ENCODE peak calls at places on chromosomes 4 and X, in seven cellular contexts. P, X, Q, N, F, O and J are unnamed samples.

GRCh38 chr4:76723373-76723772 is 174.6 kb downstream of the SOWAHB start:
- DNase-seq in P (no peak), O (no peak), F (no peak), Q (no peak), X (no peak), N (no peak), J (peak)

GRCh38 chr4:106062452-106062875 is 167.2 kb downstream of the NPNT start:
- DNase-seq in X (no peak), P (no peak), Q (no peak), O (no peak), F (no peak), N (no peak), J (peak)

GRCh38 chr4:180285796-180286195 is 1957.4 kb upstream of the TENM3 start:
- DNase-seq in X (no peak), O (no peak), N (no peak), F (no peak), P (no peak), Q (no peak), J (no peak)

GRCh38 chr4:104901438-104901837 is 245.2 kb upstream of the TET2 start:
- DNase-seq in O (peak), F (no peak), X (no peak), P (no peak), Q (no peak), N (no peak), J (peak)

GRCh38 chr4:74640111-74640903 is 154.0 kb downstream of the BTC start:
- DNase-seq in X (no peak), N (no peak), O (no peak), P (no peak), Q (no peak), F (no peak), J (peak)

GRCh38 chr4:140048419-140049022 is 105.5 kb downstream of the MAML3 start:
- DNase-seq in X (no peak), P (no peak), Q (no peak), F (no peak), O (no peak), N (no peak), J (no peak)

GRCh38 chr4:5711479-5712184 is 631 bp downstream of the EVC start:
- DNase-seq in F (no peak), Q (no peak), X (no peak), O (peak), N (no peak), P (peak), J (peak)

GRCh38 chrX:24259544-24260240 is 54.2 kb downstream of the SUPT20HL2 start:
- DNase-seq in N (no peak), O (no peak), X (no peak), P (no peak), Q (no peak), F (no peak), J (peak)

GRCh38 chr4:43556262-43556661 is 663.7 kb downstream of the GRXCR1 start:
- DNase-seq in O (no peak), P (no peak), X (no peak), F (no peak), Q (no peak), N (no peak), J (no peak)

GRCh38 chr4:8589831-8590545 is 2.6 kb upstream of the CPZ start:
- DNase-seq in F (no peak), P (no peak), N (no peak), O (no peak), Q (no peak), X (no peak), J (no peak)

GRCh38 chr4:145437466-145437865 is 44.2 kb upstream of the SMAD1 start:
- DNase-seq in O (no peak), X (no peak), P (no peak), N (no peak), F (no peak), Q (no peak), J (no peak)

GRCh38 chr4:610411-611261 is 14.7 kb upstream of the PDE6B start:
- DNase-seq in Q (no peak), O (no peak), X (no peak), F (no peak), P (no peak), N (no peak), J (peak)

GRCh38 chrX:150762258-150762867 is 69.2 kb downstream of the MTMR1 start:
- DNase-seq in Q (peak), X (no peak), F (no peak), N (no peak), P (no peak), O (no peak), J (no peak)

GRCh38 chr4:138996090-138996489 is 19.5 kb upstream of the NOCT start:
- DNase-seq in Q (no peak), O (no peak), F (no peak), X (no peak), N (no peak), P (no peak), J (no peak)

GRCh38 chrX:67893931-67894330 is 350.1 kb downstream of the AR start:
- DNase-seq in O (no peak), X (no peak), P (no peak), Q (no peak), F (no peak), N (no peak), J (no peak)

GRCh38 chr4:761739-762138 is 56.1 kb downstream of the PCGF3 start:
- DNase-seq in O (no peak), P (no peak), X (no peak), F (no peak), Q (no peak), N (no peak), J (no peak)

GRCh38 chr4:92451792-92452191 is 148.0 kb downstream of the GRID2 start:
- DNase-seq in O (no peak), X (no peak), N (no peak), F (no peak), P (no peak), Q (no peak), J (no peak)

GRCh38 chr4:96092151-96092705 is 252.3 kb downstream of the PDHA2 start:
- DNase-seq in O (no peak), P (no peak), Q (no peak), N (no peak), X (no peak), F (no peak), J (no peak)

GRCh38 chr4:72767903-72768817 is 199.1 kb upstream of the ADAMTS3 start:
- DNase-seq in X (no peak), F (no peak), Q (no peak), P (no peak), N (no peak), O (no peak), J (peak)

GRCh38 chr4:109009909-109010308 is 247.1 kb upstream of the ETNPPL start:
- DNase-seq in N (no peak), X (no peak), Q (no peak), P (no peak), F (no peak), O (no peak), J (peak)

GRCh38 chr4:119087656-119088055 is 48.0 kb upstream of the MYOZ2 start:
- DNase-seq in X (no peak), F (no peak), P (no peak), N (no peak), O (no peak), Q (no peak), J (no peak)

GRCh38 chrX:48045410-48046311 is 25.8 kb downstream of the ZNF630 start:
- DNase-seq in Q (no peak), O (no peak), N (no peak), F (no peak), X (no peak), P (peak), J (peak)

GRCh38 chr4:15078682-15079642 is 76.7 kb downstream of the CPEB2 start:
- DNase-seq in X (no peak), N (no peak), O (no peak), P (no peak), F (no peak), Q (no peak), J (peak)

GRCh38 chr4:52640808-52641595 is 18.1 kb downstream of the USP46 start:
- DNase-seq in Q (no peak), N (no peak), O (no peak), F (no peak), X (no peak), P (no peak), J (peak)

GRCh38 chrX:39782276-39782675 is 315.5 kb downstream of the BCOR start:
- DNase-seq in P (no peak), Q (no peak), N (no peak), X (no peak), F (no peak), O (no peak), J (no peak)

GRCh38 chr4:88528861-88529260 is 5.3 kb upstream of the PYURF start:
- DNase-seq in F (no peak), P (no peak), X (no peak), Q (no peak), N (no peak), O (no peak), J (peak)
- TF ChIP-seq CTCF in F (peak), P (no peak), X (peak), Q (no peak), N (no peak), O (no peak), J (peak)

DNA sequence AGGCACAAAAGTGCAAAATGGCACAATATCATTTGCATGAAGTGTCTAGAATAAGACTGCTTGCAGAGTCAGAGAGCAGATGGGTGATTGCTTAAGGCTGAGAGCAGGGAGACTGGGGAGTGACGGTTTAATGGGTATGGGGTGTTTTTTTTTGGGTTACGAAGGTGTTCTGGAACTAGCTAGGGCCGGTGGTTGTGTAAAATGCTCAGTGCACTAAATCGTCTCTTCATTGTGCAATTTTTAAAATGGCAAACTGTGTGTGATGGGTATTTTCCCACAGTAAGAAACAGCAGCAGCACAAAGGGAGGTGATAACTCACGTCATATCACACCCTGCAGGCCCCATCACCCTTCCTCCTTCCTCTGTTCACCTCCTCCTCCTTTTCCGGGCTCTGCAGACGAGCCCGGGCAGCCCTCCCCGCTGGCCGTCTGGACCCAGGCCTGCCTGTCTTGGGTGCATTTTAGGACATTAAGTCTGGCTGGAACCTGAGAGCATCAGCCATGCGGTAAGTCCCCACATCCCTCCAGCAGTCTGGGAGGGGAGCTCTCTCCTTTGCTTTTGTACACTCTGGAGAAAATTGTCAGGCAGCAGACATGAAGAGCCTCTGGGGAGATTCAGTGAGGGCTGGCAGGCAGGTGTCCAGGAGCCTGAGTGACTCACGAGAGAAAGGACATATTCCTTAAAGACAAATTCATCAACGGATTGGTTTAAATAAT is 42.7 kb downstream of the ASMT start:
- DNase-seq in N (no peak), O (peak), F (no peak), Q (no peak), X (no peak), P (peak), J (peak)
- H3K4me3 ChIP-seq in N (peak), O (peak), F (no peak), Q (no peak), X (peak), P (no peak), J (no peak)

GRCh38 chrX:131544218-131544617 is 344 bp downstream of the OR13H1 start:
- DNase-seq in F (no peak), N (no peak), O (no peak), Q (no peak), X (no peak), P (no peak), J (no peak)
- TF ChIP-seq CTCF in F (no peak), N (no peak), O (no peak), Q (no peak), X (no peak), P (no peak), J (no peak)

GRCh38 chrX:1244164-1245076 is 24.2 kb upstream of the CSF2RA start:
- DNase-seq in Q (no peak), F (no peak), X (no peak), N (no peak), O (no peak), P (no peak), J (no peak)

GRCh38 chrX:1246816-1247215 is 21.8 kb upstream of the CSF2RA start:
- DNase-seq in F (no peak), N (peak), Q (peak), O (peak), X (no peak), P (peak), J (peak)

GRCh38 chrX:1248381-1249061 is 20.1 kb upstream of the CSF2RA start:
- DNase-seq in F (no peak), P (no peak), N (no peak), Q (no peak), O (no peak), X (no peak), J (no peak)

DNA sequence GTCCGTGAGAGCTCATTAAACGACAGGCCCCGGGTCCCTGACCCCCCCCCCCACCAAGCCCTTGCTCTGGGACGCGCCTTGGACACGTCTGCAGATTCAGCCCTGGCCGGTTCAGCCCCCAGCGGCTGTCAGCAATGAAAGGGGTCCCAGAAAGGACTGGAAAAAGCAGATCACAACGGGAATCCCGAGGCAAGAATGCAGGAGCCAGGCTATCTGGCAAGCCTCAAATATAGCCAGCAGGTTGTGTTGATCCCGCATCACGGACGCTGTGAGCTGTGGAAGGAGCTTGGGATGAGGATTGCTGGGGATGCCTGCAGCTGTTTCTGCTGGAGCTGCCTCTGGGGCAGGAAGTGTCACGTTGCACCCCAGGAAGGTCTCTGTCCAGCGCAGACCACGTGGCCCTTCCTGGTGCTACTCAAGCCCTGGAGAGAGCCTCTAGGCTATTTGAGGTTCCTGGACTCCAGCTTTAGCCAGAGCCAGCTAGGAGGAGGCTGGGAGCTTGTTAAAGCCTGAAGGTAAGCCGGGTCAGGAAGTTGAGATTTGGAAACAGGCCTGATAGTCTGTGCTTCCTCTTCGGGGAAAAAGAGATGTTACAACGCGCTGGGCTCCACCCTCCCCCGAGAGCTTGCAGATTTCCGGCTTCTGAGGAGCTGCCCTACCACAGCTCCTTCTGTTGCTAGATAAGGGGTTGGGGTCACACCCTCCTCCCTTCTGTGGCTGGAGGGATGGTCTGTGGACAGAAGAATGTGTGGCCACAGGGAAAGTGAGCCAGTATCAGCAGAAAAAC is 19.3 kb upstream of the CSF2RA start:
- DNase-seq in Q (peak), N (peak), O (peak), F (peak), P (peak), X (no peak), J (no peak)
- H3K4me3 ChIP-seq in Q (no peak), N (peak), O (no peak), F (no peak), P (no peak), X (peak), J (no peak)